ENCODE peak calls at places on chromosomes 7 and 10, in five cellular contexts. T, N, M, B and G are unnamed samples.

GRCh38 chr10:34964166-34964800 is 125.9 kb downstream of the CUL2 start:
- DNase-seq in B (no peak), N (no peak), T (no peak), M (no peak), G (no peak)

GRCh38 chr7:100745184-100745583 is 11.8 kb downstream of the ZAN start:
- DNase-seq in M (peak), T (peak), B (no peak), N (no peak), G (peak)

GRCh38 chr10:21021231-21021630 is 124.1 kb upstream of the NEBL start:
- DNase-seq in M (no peak), B (no peak), T (no peak), N (no peak), G (no peak)

GRCh38 chr7:140025241-140025640 is 37.5 kb downstream of the PARP12 start:
- DNase-seq in M (no peak), N (no peak), B (no peak), T (no peak), G (no peak)

GRCh38 chr10:49609283-49610014 is 661 bp upstream of the SLC18A3 start:
- DNase-seq in T (no peak), M (no peak), N (no peak), B (no peak), G (no peak)

GRCh38 chr10:16545126-16545736 is 23.6 kb upstream of the C1QL3 start:
- DNase-seq in N (no peak), T (peak), M (no peak), B (no peak), G (peak)

GRCh38 chr7:92634125-92634710 is 44.0 kb upstream of the FAM133B start:
- DNase-seq in T (no peak), N (no peak), B (no peak), M (no peak), G (no peak)

GRCh38 chr10:1418031-1418550 is 319.2 kb downstream of the ADARB2 start:
- DNase-seq in M (no peak), T (no peak), B (no peak), N (no peak), G (no peak)

GRCh38 chr10:18179901-18180300 is 39.7 kb downstream of the CACNB2 start:
- DNase-seq in T (peak), N (no peak), M (no peak), B (peak), G (peak)

GRCh38 chr10:13684252-13684791 is 97.6 kb downstream of the PRPF18 start:
- DNase-seq in T (peak), M (peak), B (peak), N (no peak), G (no peak)